ENCODE peak calls at places on chromosomes 1 and 21, in four cellular contexts. A is neural crest cell, U is progenitor cell of endocrine pancreas, H is tibial nerve. T is an unnamed sample.

GRCh38 chr1:205922314-205922713 is 20.9 kb downstream of the SLC26A9 start:
- DNase-seq in A (no peak), U (no peak), H (no peak), T (no peak)

GRCh38 chr1:41633764-41634163 is 149.3 kb upstream of the EDN2 start:
- DNase-seq in A (no peak), U (no peak), H (no peak), T (no peak)

GRCh38 chr1:145845144-145845513 is 301 bp upstream of the NUDT17 start:
- DNase-seq in A (no peak), U (no peak), H (no peak), T (no peak)

GRCh38 chr1:54582566-54583306 is 34.7 kb downstream of the ACOT11 start:
- DNase-seq in A (no peak), U (no peak), H (no peak), T (no peak)

GRCh38 chr1:230820568-230820967 is 47.8 kb downstream of the C1orf198 start:
- DNase-seq in A (no peak), U (no peak), H (no peak), T (no peak)

GRCh38 chr1:231393668-231394067 is 28.4 kb downstream of the EGLN1 start:
- DNase-seq in A (no peak), U (no peak), H (no peak), T (no peak)

GRCh38 chr1:150696590-150696989 is 364 bp downstream of the GOLPH3L start:
- DNase-seq in A (no peak), U (no peak), H (no peak), T (no peak)

GRCh38 chr21:37582613-37583012 is 216.0 kb downstream of the DYRK1A start:
- DNase-seq in A (no peak), U (no peak), H (peak; percentile 12), T (no peak)

GRCh38 chr1:8702121-8702520 is 115.3 kb downstream of the RERE start:
- DNase-seq in A (no peak), U (peak; percentile 27), H (no peak), T (no peak)

GRCh38 chr1:46940307-46940706 is 969 bp downstream of the CYP4A11 start:
- DNase-seq in A (no peak), U (no peak), H (no peak), T (no peak)

GRCh38 chr1:118266436-118266835 is 81.4 kb upstream of the SPAG17 start:
- DNase-seq in A (no peak), U (no peak), H (no peak), T (no peak)

GRCh38 chr1:232737917-232738316 is 67.3 kb upstream of the MAP10 start:
- DNase-seq in A (no peak), U (no peak), H (no peak), T (no peak)

GRCh38 chr1:150233359-150234308 is 2.3 kb downstream of the ANP32E start:
- DNase-seq in A (no peak), U (peak; percentile 21), H (no peak), T (peak; percentile 66)

GRCh38 chr1:199313444-199313843 is 674.6 kb downstream of the PTPRC start:
- DNase-seq in A (no peak), U (no peak), H (no peak), T (no peak)

GRCh38 chr1:245788269-245788668 is 633.5 kb downstream of the KIF26B start:
- DNase-seq in A (no peak), U (no peak), H (no peak), T (no peak)

GRCh38 chr1:1422465-1423244 is 1.6 kb upstream of the ANKRD65 start:
- DNase-seq in A (no peak), U (no peak), H (no peak), T (no peak)

GRCh38 chr1:91161749-91162148 is 139.9 kb upstream of the ZNF644 start:
- DNase-seq in A (no peak), U (no peak), H (no peak), T (no peak)

GRCh38 chr21:29939859-29940245 is at the start of gene GRIK1:
- DNase-seq in A (peak; percentile 29), U (no peak), H (no peak), T (no peak)

GRCh38 chr1:167229719-167230385 is 9.2 kb downstream of the POU2F1 start:
- DNase-seq in A (no peak), U (no peak), H (no peak), T (no peak)

GRCh38 chr1:226779536-226779935 is 40.5 kb upstream of the ITPKB start:
- DNase-seq in A (no peak), U (no peak), H (no peak), T (no peak)

GRCh38 chr1:203306970-203307541 is 1.7 kb downstream of the BTG2 start:
- DNase-seq in A (no peak), U (no peak), H (no peak), T (no peak)

GRCh38 chr1:155062702-155063411 is 683 bp upstream of the EFNA4 start:
- DNase-seq in A (peak; percentile 91), U (peak; percentile 75), H (peak; percentile 60), T (no peak)

GRCh38 chr1:205456383-205456867 is 580 bp upstream of the BLACAT1 start:
- DNase-seq in A (no peak), U (peak; percentile 32), H (no peak), T (no peak)

GRCh38 chr1:23779826-23780371 is 1.7 kb downstream of the PITHD1 start:
- DNase-seq in A (no peak), U (no peak), H (no peak), T (no peak)

GRCh38 chr1:109466440-109467300 is at the start of gene SYPL2:
- DNase-seq in A (peak; percentile 44), U (peak; percentile 48), H (peak; percentile 14), T (peak; percentile 82)

T was measured in ascending aorta.